ENCODE peak calls at places on chromosomes 2 and 18, in nine cellular contexts. I is T47D; U is neuronal stem cell; C is GM23338; G is right lobe of liver; R is type B pancreatic cell; M is stimulated activated CD4-positive, alpha-beta T cell treated with anti-CD3 and anti-CD28 coated beads, TNF-alpha, amount 100 ng/mL, for 48 hours; E is AG09319; V is amniotic stem cell. J is an unnamed sample.
A peak's percentile ranks its signal among the peaks of the same experiment; 100 is the strongest.

GRCh38 chr2:239778042-239778811 is 246.9 kb downstream of the NDUFA10 start:
- DNase-seq in I (peak; percentile 42), U (no peak), C (no peak), G (peak; percentile 41), R (peak; percentile 65), M (no peak), E (no peak), V (no peak), J (peak; percentile 77)

GRCh38 chr2:9206991-9207640 is 504 bp downstream of the ASAP2 start:
- DNase-seq in I (peak; percentile 31), U (peak; percentile 29), C (peak; percentile 56), G (no peak), R (peak; percentile 74), M (no peak), E (no peak), V (no peak), J (no peak)

GRCh38 chr2:104523921-104524320 is 330.0 kb upstream of the POU3F3 start:
- DNase-seq in I (no peak), U (no peak), C (no peak), G (no peak), R (no peak), M (no peak), E (no peak), V (no peak), J (no peak)

GRCh38 chr2:65367517-65367916 is 64.9 kb downstream of the SPRED2 start:
- DNase-seq in I (peak; percentile 83), U (no peak), C (no peak), G (no peak), R (no peak), M (no peak), E (peak; percentile 90), V (peak; percentile 92), J (no peak)

GRCh38 chr2:23445450-23445868 is 60.5 kb downstream of the KLHL29 start:
- DNase-seq in I (no peak), U (no peak), C (no peak), G (no peak), R (no peak), M (no peak), E (peak; percentile 19), V (peak; percentile 13), J (no peak)

GRCh38 chr2:101047075-101047766 is 45.1 kb downstream of the RPL31 start:
- DNase-seq in I (no peak), U (no peak), C (no peak), G (no peak), R (no peak), M (no peak), E (no peak), V (no peak), J (no peak)

GRCh38 chr2:240646061-240646899 is 21.0 kb downstream of the GPR35 start:
- DNase-seq in I (no peak), U (no peak), C (no peak), G (no peak), R (no peak), M (no peak), E (no peak), V (no peak), J (no peak)

GRCh38 chr2:112821142-112821541 is 15.4 kb downstream of the IL1B start:
- DNase-seq in I (no peak), U (no peak), C (no peak), G (no peak), R (no peak), M (peak; percentile 38), E (no peak), V (no peak), J (no peak)

GRCh38 chr2:85308951-85309555 is 18.7 kb downstream of the TGOLN2 start:
- DNase-seq in I (no peak), U (no peak), C (no peak), G (peak; percentile 82), R (no peak), M (no peak), E (no peak), V (peak; percentile 1), J (no peak)

GRCh38 chr18:56575819-56576663 is 62.4 kb downstream of the TXNL1 start:
- DNase-seq in I (peak; percentile 59), U (peak; percentile 48), C (peak; percentile 76), G (no peak), R (no peak), M (no peak), E (no peak), V (peak; percentile 34), J (no peak)

GRCh38 chr2:217858519-217859466 is 144.0 kb downstream of the TNS1 start:
- DNase-seq in I (peak; percentile 20), U (peak; percentile 43), C (no peak), G (no peak), R (peak; percentile 83), M (no peak), E (peak; percentile 87), V (peak; percentile 91), J (no peak)

GRCh38 chr2:155975734-155976133 is 356.8 kb downstream of the NR4A2 start:
- DNase-seq in I (peak; percentile 1), U (peak; percentile 51), C (no peak), G (no peak), R (no peak), M (no peak), E (no peak), V (no peak), J (no peak)

GRCh38 chr18:43077510-43078290 is 37.8 kb downstream of the RIT2 start:
- DNase-seq in I (no peak), U (no peak), C (no peak), G (no peak), R (no peak), M (no peak), E (no peak), V (no peak), J (no peak)

GRCh38 chr2:73100956-73101355 is 11.8 kb downstream of the RAB11FIP5 start:
- DNase-seq in I (no peak), U (no peak), C (no peak), G (no peak), R (no peak), M (no peak), E (no peak), V (no peak), J (peak; percentile 69)

GRCh38 chr2:72144746-72145657 is 2.7 kb downstream of the CYP26B1 start:
- DNase-seq in I (peak; percentile 36), U (peak; percentile 44), C (peak; percentile 89), G (peak; percentile 71), R (peak; percentile 80), M (no peak), E (no peak), V (no peak), J (no peak)

GRCh38 chr2:21032338-21033236 is 11.3 kb downstream of the APOB start:
- DNase-seq in I (no peak), U (no peak), C (no peak), G (no peak), R (no peak), M (no peak), E (no peak), V (no peak), J (no peak)

GRCh38 chr2:148876190-148876588 is 1.2 kb downstream of the KIF5C start:
- DNase-seq in I (no peak), U (peak; percentile 76), C (peak; percentile 71), G (no peak), R (no peak), M (no peak), E (no peak), V (no peak), J (no peak)

J was measured in chondrocyte.